ENCODE peak calls at places on chromosomes 11 and 22, in five cellular contexts. A, B, I, T and K are unnamed samples. For H3K36me3, the result is how much of the 10 kb centered on the place peaks cover.

GRCh38 chr11:36381005-36381350 is 84.9 kb downstream of the PRR5L start:
- DNase-seq in T (no peak), B (no peak), I (no peak), A (no peak), K (no peak)

GRCh38 chr11:23509023-23509422 is 648.7 kb upstream of the CCDC179 start:
- DNase-seq in B (no peak), I (no peak), A (no peak), T (no peak), K (no peak)

GRCh38 chr11:65611028-65611757 is 2.8 kb downstream of the MAP3K11 start:
- DNase-seq in A (no peak), B (no peak), I (no peak), T (no peak), K (no peak)

GRCh38 chr22:46082633-46083032 is 67.7 kb upstream of the PPARA start:
- DNase-seq in T (peak), A (no peak), I (no peak), B (no peak), K (no peak)

GRCh38 chr22:46797355-46797754 is 34.9 kb downstream of the TBC1D22A start:
- DNase-seq in T (peak), A (no peak), I (no peak), B (no peak), K (peak)

GRCh38 chr11:47560431-47560830 is 5.0 kb upstream of the PTPMT1 start:
- DNase-seq in A (no peak), I (no peak), T (no peak), B (no peak), K (no peak)

GRCh38 chr11:116261616-116262015 is 511.2 kb downstream of the BUD13 start:
- DNase-seq in T (no peak), A (no peak), B (no peak), I (no peak), K (no peak)

GRCh38 chr11:13289081-13289480 is 11.5 kb downstream of the BMAL1 start:
- DNase-seq in I (no peak), T (no peak), B (no peak), A (no peak), K (no peak)

GRCh38 chr11:111631666-111632039 is 29.4 kb downstream of the SIK2 start:
- DNase-seq in B (no peak), A (no peak), T (no peak), I (no peak), K (no peak)

GRCh38 chr11:117239295-117239694 is 6.8 kb downstream of the RNF214 start:
- DNase-seq in B (no peak), A (no peak), I (no peak), T (no peak), K (no peak)

GRCh38 chr11:134120921-134121526 is 52.2 kb downstream of the JAM3 start:
- DNase-seq in A (no peak), B (no peak), I (no peak), T (peak), K (peak)

GRCh38 chr22:29801796-29802195 is 34.6 kb downstream of the UQCR10 start:
- DNase-seq in A (no peak), I (no peak), B (no peak), T (no peak), K (no peak)

GRCh38 chr22:43007519-43008102 is 7.3 kb downstream of the PACSIN2 start:
- DNase-seq in B (no peak), A (peak), T (no peak), I (no peak), K (no peak)

GRCh38 chr11:21411114-21411513 is 741.7 kb downstream of the NELL1 start:
- DNase-seq in T (no peak), B (no peak), I (no peak), A (no peak), K (no peak)

GRCh38 chr11:98411777-98412176 is 609.0 kb upstream of the CNTN5 start:
- DNase-seq in A (no peak), B (no peak), I (no peak), T (no peak), K (no peak)

GRCh38 chr11:296976-297665 is 2.2 kb downstream of the IFITM5 start:
- DNase-seq in B (no peak), I (no peak), A (no peak), T (peak), K (no peak)

GRCh38 chr11:111229604-111230003 is 15.9 kb upstream of the POU2AF2 start:
- DNase-seq in B (no peak), I (no peak), A (no peak), T (no peak), K (no peak)

GRCh38 chr22:30214703-30215405 is 31.7 kb downstream of the LIF start:
- DNase-seq in A (no peak), B (no peak), T (no peak), I (no peak), K (no peak)

GRCh38 chr11:122523841-122524531 is 131.5 kb upstream of the UBASH3B start:
- DNase-seq in T (no peak), A (no peak), I (no peak), B (no peak), K (no peak)

GRCh38 chr22:28829358-28830181 is 29.2 kb upstream of the XBP1 start:
- DNase-seq in A (peak), B (peak), I (peak), T (peak), K (peak)

GRCh38 chr11:34223021-34223813 is 117.8 kb downstream of the NAT10 start:
- DNase-seq in A (peak), T (peak), B (no peak), I (no peak), K (no peak)

GRCh38 chr11:63564056-63564784 is 1.0 kb upstream of the PLAAT2 start:
- DNase-seq in I (no peak), A (no peak), T (peak), B (no peak), K (no peak)

GRCh38 chr11:63563201-63564055 is at the start of gene PLAAT2:
- DNase-seq in I (no peak), B (no peak), A (no peak), T (peak), K (peak)

GRCh38 chr11:63567044-63567840 is 4.1 kb upstream of the PLAAT2 start:
- DNase-seq in I (peak), B (peak), A (peak), T (peak), K (no peak)

GRCh38 chr11:63564785-63565350 is 1.7 kb upstream of the PLAAT2 start:
- DNase-seq in B (no peak), I (no peak), T (no peak), A (peak), K (no peak)

GRCh38 chr11:63565728-63566127 is 2.5 kb upstream of the PLAAT2 start:
- DNase-seq in T (no peak), I (no peak), A (no peak), B (no peak), K (no peak)
- TF ChIP-seq POLR2AphosphoS5 in T (no peak), I (no peak), A (no peak), B (no peak), K (no peak)

DNA sequence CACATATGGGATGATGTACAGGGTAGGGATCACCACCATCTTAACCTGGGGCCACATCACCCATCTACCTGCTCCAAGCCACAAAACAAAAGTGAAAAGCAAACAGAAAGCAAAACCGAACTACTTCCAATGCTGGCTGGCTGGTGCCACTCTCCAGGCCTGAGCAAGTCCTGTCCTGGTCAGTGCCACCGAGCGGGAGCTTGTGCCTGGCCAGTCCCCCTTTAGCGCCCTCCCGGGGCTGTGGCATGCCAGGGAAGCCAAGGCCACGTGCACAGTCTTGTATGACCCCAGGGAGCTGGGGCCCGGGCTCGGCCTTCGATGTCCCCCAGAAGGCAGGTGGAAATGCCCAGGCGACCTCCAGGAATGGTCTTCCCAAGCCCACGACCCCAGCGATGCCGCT is 17.9 kb upstream of the NAP1L4 start:
- DNase-seq in I (no peak), A (no peak), T (no peak), B (no peak), K (no peak)
- H3K4me3 ChIP-seq in I (no peak), A (no peak), T (no peak), B (no peak), K (no peak)

DNA sequence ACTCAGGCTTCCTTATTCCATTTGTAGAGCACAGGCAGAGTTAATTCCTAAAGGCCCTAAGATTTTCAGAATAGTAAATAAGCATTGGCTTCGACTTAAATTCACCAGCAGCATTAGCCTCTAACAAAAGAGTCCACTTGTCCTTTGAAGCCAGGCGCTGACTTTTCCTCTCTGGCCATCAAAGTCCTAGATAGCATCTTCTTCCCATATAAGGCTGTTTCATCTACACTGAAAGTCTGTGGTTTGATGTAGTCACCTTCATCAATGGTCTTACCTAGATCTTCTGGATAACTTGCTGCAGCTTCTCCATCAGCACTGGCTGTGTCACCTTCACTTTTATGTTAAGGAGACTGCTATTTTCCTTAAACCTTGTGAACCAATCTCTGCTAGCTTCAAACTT is 118.3 kb upstream of the SOX6 start:
- DNase-seq in T (no peak), I (no peak), B (no peak), A (no peak), K (no peak)
- H3K36me3 ChIP-seq in T (under half), I (under half), B (under half), A (under half), K (under half)

GRCh38 chr11:68414457-68415221 is 45.9 kb upstream of the PPP6R3 start:
- DNase-seq in T (no peak), A (no peak), B (no peak), I (no peak), K (no peak)
- TF ChIP-seq POLR2AphosphoS5 in T (no peak), A (no peak), B (no peak), I (no peak), K (no peak)

DNA sequence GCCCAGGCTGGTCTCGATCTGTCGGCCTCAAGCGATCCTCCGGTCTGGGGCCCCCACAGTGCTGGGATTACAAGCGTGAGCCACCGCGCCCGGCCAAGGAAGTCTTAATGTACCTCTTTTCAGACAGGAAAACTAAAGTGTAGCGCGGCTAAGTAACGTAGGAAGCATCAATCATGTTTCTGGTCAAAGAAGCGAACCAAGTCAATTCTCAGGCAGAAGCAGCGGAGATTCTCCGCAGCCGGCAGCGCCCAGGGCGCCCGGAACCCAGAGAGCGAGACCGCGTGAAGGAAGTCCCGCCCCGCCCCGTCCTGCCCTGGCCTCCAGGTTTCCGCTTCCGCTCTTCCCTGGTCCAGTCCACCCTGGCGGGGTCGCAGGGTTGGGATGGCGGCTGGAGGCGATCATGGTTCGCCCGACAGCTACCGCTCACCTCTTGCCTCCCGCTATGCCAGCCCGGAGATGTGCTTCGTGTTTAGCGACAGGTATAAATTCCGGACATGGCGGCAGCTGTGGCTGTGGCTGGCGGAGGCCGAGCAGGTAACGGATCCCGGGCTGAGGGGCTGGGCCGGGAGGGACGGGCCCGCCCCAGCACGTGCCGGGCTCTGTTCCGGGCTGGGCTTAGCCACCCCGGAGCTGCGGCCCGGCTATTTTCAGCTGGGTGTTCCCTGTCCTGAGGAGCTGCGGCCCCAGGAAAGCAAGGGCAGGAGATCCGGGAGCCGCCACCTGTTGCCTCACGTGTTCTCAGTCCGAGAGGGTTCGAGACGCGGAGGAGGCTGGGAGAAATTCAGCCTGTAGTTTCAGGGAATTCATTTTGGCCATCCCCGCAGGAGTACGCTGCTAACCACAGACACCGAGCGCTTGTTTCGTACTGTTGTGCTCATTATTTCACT is at the start of gene ADSL:
- DNase-seq in T (peak), B (peak), I (peak), A (peak), K (peak)
- H3K4me3 ChIP-seq in T (peak), B (peak), I (peak), A (peak), K (peak)